ENCODE peak calls at places on chromosomes 16 and 17, in four cellular contexts. S is GM12878, D is H1, T is HCT116. E is an unnamed sample.

GRCh38 chr17:76529224-76529642 is 8.3 kb downstream of the CYGB start:
- DNase-seq in S (no peak), D (no peak), T (no peak), E (no peak)

GRCh38 chr17:75516619-75517276 is 420 bp downstream of the TSEN54 start:
- DNase-seq in S (no peak), D (peak), T (no peak), E (no peak)

GRCh38 chr17:40862985-40863733 is 3.9 kb downstream of the KRT12 start:
- DNase-seq in S (no peak), D (peak), T (no peak), E (no peak)

GRCh38 chr16:1355591-1355990 is 3.9 kb downstream of the GNPTG start:
- DNase-seq in S (no peak), D (no peak), T (no peak), E (no peak)

GRCh38 chr16:77297996-77298637 is 98.9 kb downstream of the SYCE1L start:
- DNase-seq in S (no peak), D (no peak), T (no peak), E (no peak)

GRCh38 chr16:76653390-76654026 is 376.3 kb downstream of the CNTNAP4 start:
- DNase-seq in S (peak), D (no peak), T (no peak), E (peak)

GRCh38 chr16:87047221-87048037 is 269.8 kb downstream of the C16orf95 start:
- DNase-seq in S (no peak), D (no peak), T (no peak), E (no peak)

GRCh38 chr17:1060991-1061390 is 64.1 kb downstream of the TIMM22 start:
- DNase-seq in S (no peak), D (no peak), T (peak), E (no peak)

GRCh38 chr16:9357829-9358228 is 266.4 kb downstream of the HAPSTR1 start:
- DNase-seq in S (no peak), D (no peak), T (no peak), E (no peak)

GRCh38 chr16:48317614-48318013 is 67.6 kb downstream of the SIAH1 start:
- DNase-seq in S (no peak), D (no peak), T (peak), E (peak)

GRCh38 chr17:79784353-79785016 is 6.5 kb downstream of the CBX2 start:
- DNase-seq in S (no peak), D (no peak), T (no peak), E (no peak)

GRCh38 chr17:692116-692515 is 22.5 kb downstream of the VPS53 start:
- DNase-seq in S (no peak), D (no peak), T (no peak), E (no peak)

GRCh38 chr17:33200116-33200515 is 93.0 kb downstream of the ASIC2 start:
- DNase-seq in S (no peak), D (no peak), T (no peak), E (no peak)

GRCh38 chr16:27485811-27486210 is 63.9 kb downstream of the GTF3C1 start:
- DNase-seq in S (no peak), D (no peak), T (no peak), E (no peak)

GRCh38 chr17:869067-869466 is 86.9 kb downstream of the MRM3 start:
- DNase-seq in S (no peak), D (no peak), T (no peak), E (no peak)

GRCh38 chr16:2955438-2955778 is 8.7 kb upstream of the KREMEN2 start:
- DNase-seq in S (no peak), D (no peak), T (no peak), E (no peak)

GRCh38 chr16:2955779-2956565 is 8.1 kb upstream of the KREMEN2 start:
- DNase-seq in S (no peak), D (no peak), T (no peak), E (no peak)

GRCh38 chr16:2954647-2955381 is 9.3 kb upstream of the KREMEN2 start:
- DNase-seq in S (no peak), D (no peak), T (no peak), E (peak)

GRCh38 chr16:2954228-2954627 is 9.8 kb upstream of the KREMEN2 start:
- DNase-seq in S (no peak), D (no peak), T (no peak), E (no peak)

DNA sequence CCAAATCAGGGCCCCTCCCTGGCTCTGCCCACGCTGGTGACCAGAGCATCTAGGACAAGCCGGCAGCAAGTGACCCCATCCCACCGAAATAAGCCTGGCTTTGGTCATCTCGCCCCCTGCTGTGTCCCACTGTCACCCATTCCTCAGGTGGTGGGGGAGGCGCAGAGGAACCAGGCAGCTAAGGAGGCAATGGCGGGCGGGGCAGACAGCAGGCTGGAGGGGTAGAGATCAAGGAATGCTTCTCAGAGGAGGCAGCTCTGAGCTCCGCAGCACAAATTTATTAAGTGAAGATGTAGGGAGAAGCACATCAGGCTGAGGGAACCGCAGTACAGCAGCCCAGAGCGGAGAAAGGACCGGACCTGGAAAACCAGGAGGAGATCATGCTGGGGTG is 7.5 kb upstream of the KREMEN2 start:
- DNase-seq in S (no peak), D (no peak), T (no peak), E (no peak)
- TF ChIP-seq EGR1 in S (no peak), D (no peak), T (no peak), E (no peak)

GRCh38 chr16:3744018-3744417 is 26.7 kb upstream of the TRAP1 start:
- DNase-seq in S (no peak), D (no peak), T (no peak), E (no peak)
- TF ChIP-seq EGR1 in S (no peak), D (no peak), T (no peak), E (no peak)

GRCh38 chr17:31007695-31008373 is 37.0 kb downstream of the RNF135 start:
- DNase-seq in S (no peak), D (no peak), T (no peak), E (no peak)

GRCh38 chr17:31013844-31014243 is 43.0 kb downstream of the RNF135 start:
- DNase-seq in S (no peak), D (no peak), T (no peak), E (no peak)

GRCh38 chr17:31003225-31003866 is 32.5 kb downstream of the RNF135 start:
- DNase-seq in S (no peak), D (no peak), T (no peak), E (no peak)

GRCh38 chr17:31004160-31004559 is 33.3 kb downstream of the RNF135 start:
- DNase-seq in S (no peak), D (no peak), T (no peak), E (no peak)

GRCh38 chr17:31008374-31009035 is 37.7 kb downstream of the RNF135 start:
- DNase-seq in S (no peak), D (peak), T (no peak), E (no peak)
- TF ChIP-seq EGR1 in S (no peak), D (no peak), T (no peak), E (no peak)

DNA sequence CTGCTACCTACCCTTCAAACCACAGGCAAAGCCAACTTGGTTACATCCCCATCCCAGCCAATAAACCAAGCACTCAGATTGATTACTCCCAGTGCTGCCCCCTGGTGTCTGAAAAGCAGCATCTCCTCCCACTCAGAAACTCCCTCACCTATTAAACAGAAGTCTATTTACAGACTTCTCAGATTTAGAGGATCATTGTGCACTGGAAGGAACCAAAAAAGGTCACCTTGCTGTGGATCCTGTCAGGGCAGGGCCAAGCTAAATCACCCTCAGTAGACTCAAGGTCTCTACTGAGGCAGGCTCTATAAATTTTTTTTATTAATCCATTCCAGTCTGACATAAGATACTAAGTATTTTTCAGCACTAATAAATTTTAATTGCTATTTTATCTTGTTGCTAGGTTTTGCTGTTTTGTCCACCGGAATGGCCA is 17.6 kb downstream of the HIGD1B start:
- DNase-seq in S (no peak), D (peak), T (peak), E (peak)
- TF ChIP-seq EGR1 in S (no peak), D (no peak), T (no peak), E (peak)

DNA sequence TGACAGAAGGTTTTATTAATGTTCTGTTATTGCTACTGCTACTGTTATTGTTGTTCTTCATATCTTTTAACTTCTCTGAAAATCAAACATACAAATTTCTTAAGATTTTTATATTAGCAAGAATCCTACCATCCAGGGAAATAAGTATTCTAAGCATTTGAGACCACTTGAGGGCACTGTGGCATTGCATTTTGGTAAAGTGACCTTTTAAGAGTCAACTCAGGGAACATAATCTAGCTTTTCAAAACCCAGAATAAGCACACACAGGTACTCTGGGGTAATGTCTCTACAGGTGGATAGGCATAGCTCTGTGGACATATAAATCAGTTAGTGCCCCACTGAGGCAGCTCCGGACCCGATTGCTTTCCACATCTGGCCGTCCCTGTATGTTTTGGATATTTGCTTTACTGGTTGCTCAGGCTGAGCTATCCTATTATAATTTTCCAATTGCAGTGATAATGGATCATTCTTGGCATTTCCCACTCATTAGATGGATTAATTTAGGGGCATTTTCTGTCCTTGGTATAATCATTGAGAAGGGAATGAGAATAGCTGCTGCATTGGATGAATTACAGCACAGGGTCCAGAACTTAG is 1425.1 kb upstream of the CDH8 start:
- DNase-seq in S (no peak), D (peak), T (no peak), E (no peak)
- TF ChIP-seq EGR1 in S (no peak), D (no peak), T (no peak), E (no peak)

DNA sequence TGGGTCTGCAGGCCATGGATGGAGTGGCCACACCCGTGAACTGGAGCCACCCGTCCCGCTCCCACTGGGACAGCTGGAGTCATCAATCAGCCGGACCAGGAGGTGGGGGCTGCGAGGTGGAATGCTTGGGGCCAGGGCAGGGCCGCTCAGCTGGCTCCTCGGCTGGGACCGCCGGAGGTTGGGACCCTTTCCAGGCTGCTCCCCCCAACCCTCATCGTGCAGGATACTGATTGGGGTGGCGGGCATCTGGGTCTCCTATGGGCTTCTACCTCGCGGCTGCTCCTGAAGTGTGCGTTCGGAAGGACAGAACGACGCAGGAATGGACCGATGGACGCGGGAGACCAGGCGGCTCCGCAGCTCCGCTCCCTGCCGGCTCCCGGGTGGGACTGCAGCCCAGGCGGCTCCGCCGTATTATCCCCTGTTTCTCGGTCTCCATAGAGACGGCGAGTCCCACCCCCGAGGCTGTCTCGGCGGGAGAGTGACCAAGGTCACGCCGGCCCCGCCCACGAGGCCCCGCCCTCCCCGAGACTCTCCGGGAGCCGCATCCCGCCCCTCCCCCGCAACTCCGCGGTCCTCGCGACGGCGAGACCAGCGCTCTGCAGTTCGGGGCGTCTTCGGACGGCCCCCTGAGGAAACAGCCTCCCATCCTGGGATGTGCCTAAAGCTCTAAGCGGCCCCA is at the start of gene TPPP3:
- DNase-seq in S (no peak), D (peak), T (no peak), E (peak)
- TF ChIP-seq EGR1 in S (no peak), D (no peak), T (no peak), E (peak)

DNA sequence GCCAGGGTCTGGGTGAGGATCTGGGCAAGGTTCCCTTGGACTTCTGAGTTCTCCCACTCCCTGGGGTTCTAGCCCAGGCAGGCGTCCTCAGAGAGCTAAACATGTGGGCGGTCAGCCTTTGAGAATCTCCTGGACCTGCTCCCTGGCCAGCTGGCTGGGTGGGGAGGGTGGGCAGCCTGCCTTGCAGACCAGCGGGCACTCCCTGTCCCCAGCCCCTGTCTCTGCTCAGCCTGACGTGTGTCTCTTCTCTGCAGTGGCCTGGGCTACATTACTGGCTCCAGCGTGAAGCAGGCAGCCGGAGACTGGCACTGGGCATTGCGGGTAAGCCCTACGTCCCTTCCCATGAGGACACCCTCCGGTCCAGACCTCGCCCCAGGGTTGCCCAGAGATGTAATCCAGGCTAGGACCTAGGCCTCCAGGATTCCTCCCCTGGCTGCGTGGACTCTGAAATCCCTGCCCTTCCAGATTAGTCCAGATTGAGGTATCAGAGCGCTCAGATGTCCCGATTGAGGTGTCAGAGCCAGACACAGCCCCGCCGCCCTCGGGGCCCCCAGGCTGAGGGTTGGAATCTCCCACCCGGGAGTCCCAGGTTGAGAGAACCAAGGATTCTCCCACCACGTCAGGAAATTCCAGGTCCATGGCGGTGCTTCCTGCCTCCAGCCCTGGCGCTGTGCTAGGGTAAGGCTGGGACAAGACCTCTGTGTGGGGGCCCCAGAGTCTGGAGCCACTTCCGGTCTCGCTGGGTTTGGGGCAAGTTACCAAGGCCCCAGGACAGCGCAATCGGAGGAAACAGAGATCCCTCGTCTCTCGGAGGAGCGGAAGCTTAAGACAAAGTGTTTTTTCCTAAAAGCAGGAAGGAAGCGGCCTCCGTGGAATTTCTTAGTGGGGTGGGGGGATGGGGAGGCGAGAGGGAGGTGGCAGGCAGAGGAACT is 24.1 kb downstream of the MYBBP1A start:
- DNase-seq in S (no peak), D (no peak), T (no peak), E (no peak)
- TF ChIP-seq EGR1 in S (no peak), D (no peak), T (no peak), E (no peak)

GRCh38 chr17:48259710-48260291 is 152.2 kb downstream of the SNX11 start:
- DNase-seq in S (no peak), D (no peak), T (no peak), E (peak)
- TF ChIP-seq EGR1 in S (no peak), D (no peak), T (no peak), E (no peak)